ENCODE peak calls at places on chromosomes 4 and X, in nine cellular contexts. F, U, Y, M, L, Z, T, D and E are unnamed samples.
A peak's percentile ranks its signal among the peaks of the same experiment; 100 is the strongest.

GRCh38 chrX:130563476-130563875 is 161.7 kb downstream of the RBMX2 start:
- DNase-seq in F (no peak), U (no peak), Y (no peak), M (no peak), L (no peak), Z (no peak), T (no peak), D (no peak), E (no peak)

GRCh38 chr4:4271912-4272311 is 18.0 kb downstream of the LYAR start:
- DNase-seq in F (no peak), U (no peak), Y (no peak), M (no peak), L (peak; percentile 18), Z (peak; percentile 76), T (no peak), D (no peak), E (peak; percentile 13)

GRCh38 chrX:115226929-115227328 is 7.0 kb downstream of the LRCH2 start:
- DNase-seq in F (no peak), U (no peak), Y (no peak), M (no peak), L (peak; percentile 27), Z (peak; percentile 36), T (peak; percentile 36), D (no peak), E (peak; percentile 7)

GRCh38 chr4:65589331-65589730 is 81.0 kb downstream of the EPHA5 start:
- DNase-seq in F (no peak), U (no peak), Y (no peak), M (no peak), L (no peak), Z (no peak), T (no peak), D (no peak), E (no peak)

GRCh38 chr4:186839122-186840037 is 115.7 kb upstream of the FAT1 start:
- DNase-seq in F (peak; percentile 26), U (no peak), Y (no peak), M (peak; percentile 38), L (peak; percentile 87), Z (peak; percentile 94), T (peak; percentile 35), D (no peak), E (peak; percentile 74)

GRCh38 chr4:101527186-101527585 is 179.9 kb upstream of the PPP3CA start:
- DNase-seq in F (peak; percentile 53), U (no peak), Y (peak; percentile 13), M (no peak), L (no peak), Z (no peak), T (peak; percentile 72), D (peak; percentile 14), E (no peak)

GRCh38 chrX:120309873-120310730 is 1.2 kb downstream of the TMEM255A start:
- DNase-seq in F (peak; percentile 27), U (no peak), Y (no peak), M (no peak), L (no peak), Z (peak; percentile 19), T (no peak), D (no peak), E (peak; percentile 6)

GRCh38 chr4:96108146-96108545 is 268.3 kb downstream of the PDHA2 start:
- DNase-seq in F (no peak), U (no peak), Y (no peak), M (no peak), L (no peak), Z (peak; percentile 3), T (no peak), D (no peak), E (no peak)

GRCh38 chrX:53091354-53091753 is 2.6 kb upstream of the KANTR start:
- DNase-seq in F (no peak), U (no peak), Y (no peak), M (no peak), L (no peak), Z (no peak), T (no peak), D (no peak), E (no peak)

GRCh38 chr4:173998471-173999144 is 284.9 kb downstream of the FBXO8 start:
- DNase-seq in F (no peak), U (peak; percentile 61), Y (no peak), M (no peak), L (no peak), Z (no peak), T (no peak), D (no peak), E (no peak)

GRCh38 chr4:114263233-114263632 is 283.8 kb upstream of the ARSJ start:
- DNase-seq in F (no peak), U (no peak), Y (no peak), M (no peak), L (peak; percentile 42), Z (peak; percentile 66), T (peak; percentile 54), D (no peak), E (peak; percentile 48)

GRCh38 chrX:69027181-69028005 is 137.9 kb downstream of the PJA1 start:
- DNase-seq in F (peak; percentile 26), U (no peak), Y (no peak), M (no peak), L (peak; percentile 66), Z (peak; percentile 91), T (peak; percentile 97), D (no peak), E (no peak)

GRCh38 chr4:75069493-75070074 is 136.7 kb downstream of the PARM1 start:
- DNase-seq in F (no peak), U (no peak), Y (no peak), M (no peak), L (no peak), Z (no peak), T (no peak), D (no peak), E (no peak)

GRCh38 chr4:1463088-1463926 is 57.1 kb upstream of the NKX1-1 start:
- DNase-seq in F (no peak), U (peak; percentile 68), Y (no peak), M (no peak), L (peak; percentile 32), Z (peak; percentile 29), T (no peak), D (no peak), E (peak; percentile 41)

GRCh38 chr4:26342328-26343040 is 21.7 kb downstream of the RBPJ start:
- DNase-seq in F (no peak), U (no peak), Y (no peak), M (no peak), L (peak; percentile 94), Z (peak; percentile 93), T (peak; percentile 88), D (no peak), E (peak; percentile 88)

GRCh38 chr4:78432896-78433295 is 118.7 kb upstream of the ANXA3 start:
- DNase-seq in F (no peak), U (no peak), Y (no peak), M (no peak), L (peak; percentile 53), Z (peak; percentile 76), T (peak; percentile 31), D (no peak), E (peak; percentile 62)

GRCh38 chr4:158811704-158812103 is 42.9 kb downstream of the FNIP2 start:
- DNase-seq in F (no peak), U (peak; percentile 81), Y (no peak), M (no peak), L (no peak), Z (peak; percentile 64), T (no peak), D (no peak), E (no peak)

GRCh38 chr4:151038452-151039157 is 23.5 kb upstream of the LRBA start:
- DNase-seq in F (no peak), U (no peak), Y (no peak), M (no peak), L (no peak), Z (no peak), T (no peak), D (no peak), E (no peak)

GRCh38 chr4:173046818-173047217 is 121.8 kb upstream of the GALNT7 start:
- DNase-seq in F (no peak), U (no peak), Y (no peak), M (no peak), L (no peak), Z (peak; percentile 9), T (no peak), D (no peak), E (no peak)

GRCh38 chrX:17072726-17073125 is 126.3 kb downstream of the REPS2 start:
- DNase-seq in F (no peak), U (no peak), Y (no peak), M (no peak), L (no peak), Z (no peak), T (no peak), D (no peak), E (no peak)

GRCh38 chr4:42513748-42514490 is 116.6 kb downstream of the SHISA3 start:
- DNase-seq in F (no peak), U (no peak), Y (no peak), M (no peak), L (no peak), Z (no peak), T (no peak), D (no peak), E (no peak)

GRCh38 chrX:21373637-21374162 is 518 bp upstream of the CNKSR2 start:
- DNase-seq in F (peak; percentile 2), U (no peak), Y (peak; percentile 10), M (no peak), L (no peak), Z (no peak), T (no peak), D (peak; percentile 11), E (no peak)

GRCh38 chrX:14936561-14936960 is 63.3 kb downstream of the MOSPD2 start:
- DNase-seq in F (peak; percentile 12), U (no peak), Y (no peak), M (no peak), L (peak; percentile 73), Z (peak; percentile 74), T (peak; percentile 70), D (no peak), E (peak; percentile 72)

GRCh38 chr4:146033149-146033548 is 94.5 kb upstream of the ZNF827 start:
- DNase-seq in F (no peak), U (no peak), Y (no peak), M (no peak), L (no peak), Z (no peak), T (peak; percentile 37), D (no peak), E (no peak)

GRCh38 chrX:66162331-66162822 is 1.7 kb upstream of the HEPH start:
- DNase-seq in F (no peak), U (peak; percentile 25), Y (no peak), M (no peak), L (no peak), Z (no peak), T (peak; percentile 45), D (no peak), E (no peak)

GRCh38 chr4:81164623-81165416 is 50.2 kb downstream of the PRKG2 start:
- DNase-seq in F (no peak), U (no peak), Y (no peak), M (no peak), L (peak; percentile 87), Z (peak; percentile 62), T (peak; percentile 96), D (no peak), E (peak; percentile 46)

GRCh38 chr4:72951628-72952027 is 117.9 kb downstream of the COX18 start:
- DNase-seq in F (no peak), U (no peak), Y (no peak), M (no peak), L (no peak), Z (peak; percentile 58), T (peak; percentile 75), D (no peak), E (no peak)